ENCODE peak calls at places on chromosomes 2 and 18, in four cellular contexts. One of them, this sample, is unnamed.

GRCh38 chr2:182038579-182038978 is 52.9 kb downstream of the PPP1R1C start:
- DNase-seq in HepG2: no peak
- DNase-seq in K562: no peak
- DNase-seq in GM12878: no peak
- DNase-seq in this sample: no peak

GRCh38 chr18:12657849-12658829 is at the start of gene SPIRE1:
- DNase-seq in HepG2: peak
- DNase-seq in K562: peak
- DNase-seq in GM12878: no peak
- DNase-seq in this sample: peak

GRCh38 chr2:210544191-210544590 is 12.2 kb upstream of the CPS1 start:
- DNase-seq in HepG2: no peak
- DNase-seq in K562: no peak
- DNase-seq in GM12878: no peak
- DNase-seq in this sample: no peak

GRCh38 chr18:7579923-7580542 is 12.9 kb downstream of the PTPRM start:
- DNase-seq in HepG2: no peak
- DNase-seq in K562: no peak
- DNase-seq in GM12878: no peak
- DNase-seq in this sample: no peak

GRCh38 chr2:33498291-33498956 is 22.0 kb downstream of the RASGRP3 start:
- DNase-seq in HepG2: no peak
- DNase-seq in K562: no peak
- DNase-seq in GM12878: no peak
- DNase-seq in this sample: no peak

GRCh38 chr2:98869868-98870267 is 66.2 kb downstream of the CRACDL start:
- DNase-seq in HepG2: no peak
- DNase-seq in K562: no peak
- DNase-seq in GM12878: no peak
- DNase-seq in this sample: no peak

GRCh38 chr2:152405206-152406118 is 70.5 kb downstream of the FMNL2 start:
- DNase-seq in HepG2: peak
- DNase-seq in K562: no peak
- DNase-seq in GM12878: no peak
- DNase-seq in this sample: no peak

GRCh38 chr2:181070119-181070833 is 89.9 kb downstream of the UBE2E3 start:
- DNase-seq in HepG2: no peak
- DNase-seq in K562: peak
- DNase-seq in GM12878: no peak
- DNase-seq in this sample: no peak

GRCh38 chr2:61785583-61785982 is 68.3 kb downstream of the FAM161A start:
- DNase-seq in HepG2: no peak
- DNase-seq in K562: no peak
- DNase-seq in GM12878: no peak
- DNase-seq in this sample: no peak

GRCh38 chr2:176680916-176681315 is 411.7 kb downstream of the MTX2 start:
- DNase-seq in HepG2: no peak
- DNase-seq in K562: no peak
- DNase-seq in GM12878: no peak
- DNase-seq in this sample: no peak

GRCh38 chr2:197838036-197838435 is 33.6 kb downstream of the PLCL1 start:
- DNase-seq in HepG2: no peak
- DNase-seq in K562: no peak
- DNase-seq in GM12878: peak
- DNase-seq in this sample: no peak

GRCh38 chr2:152537252-152537651 is 180.0 kb downstream of the PRPF40A start:
- DNase-seq in HepG2: no peak
- DNase-seq in K562: no peak
- DNase-seq in GM12878: no peak
- DNase-seq in this sample: no peak

GRCh38 chr2:204888222-204888621 is 342.9 kb downstream of the PARD3B start:
- DNase-seq in HepG2: no peak
- DNase-seq in K562: no peak
- DNase-seq in GM12878: no peak
- DNase-seq in this sample: no peak

GRCh38 chr2:212990697-212991096 is 160.7 kb downstream of the IKZF2 start:
- DNase-seq in HepG2: peak
- DNase-seq in K562: no peak
- DNase-seq in GM12878: no peak
- DNase-seq in this sample: no peak

GRCh38 chr2:218032336-218033171 is 29.8 kb upstream of the TNS1 start:
- DNase-seq in HepG2: no peak
- DNase-seq in K562: no peak
- DNase-seq in GM12878: no peak
- DNase-seq in this sample: no peak

GRCh38 chr2:40371525-40372277 is 80.2 kb downstream of the SLC8A1 start:
- DNase-seq in HepG2: no peak
- DNase-seq in K562: no peak
- DNase-seq in GM12878: no peak
- DNase-seq in this sample: no peak

GRCh38 chr2:235996419-235996818 is 171.8 kb downstream of the GBX2 start:
- DNase-seq in HepG2: no peak
- DNase-seq in K562: no peak
- DNase-seq in GM12878: no peak
- DNase-seq in this sample: no peak

GRCh38 chr2:239025951-239026461 is 178.1 kb downstream of the TWIST2 start:
- DNase-seq in HepG2: no peak
- DNase-seq in K562: no peak
- DNase-seq in GM12878: no peak
- DNase-seq in this sample: no peak

GRCh38 chr2:168120730-168121129 is 126.7 kb downstream of the STK39 start:
- DNase-seq in HepG2: no peak
- DNase-seq in K562: no peak
- DNase-seq in GM12878: no peak
- DNase-seq in this sample: no peak

GRCh38 chr2:197890160-197890559 is 85.8 kb downstream of the PLCL1 start:
- DNase-seq in HepG2: no peak
- DNase-seq in K562: no peak
- DNase-seq in GM12878: no peak
- DNase-seq in this sample: no peak

GRCh38 chr2:185633621-185634020 is 105.0 kb upstream of the FSIP2 start:
- DNase-seq in HepG2: no peak
- DNase-seq in K562: no peak
- DNase-seq in GM12878: no peak
- DNase-seq in this sample: no peak

GRCh38 chr2:24175631-24176030 is 778 bp downstream of the FAM228A start:
- DNase-seq in HepG2: no peak
- DNase-seq in K562: no peak
- DNase-seq in GM12878: no peak
- DNase-seq in this sample: no peak

GRCh38 chr2:19301706-19302105 is 56.7 kb downstream of the OSR1 start:
- DNase-seq in HepG2: no peak
- DNase-seq in K562: no peak
- DNase-seq in GM12878: no peak
- DNase-seq in this sample: no peak

GRCh38 chr2:66509326-66509811 is 74.4 kb downstream of the MEIS1 start:
- DNase-seq in HepG2: no peak
- DNase-seq in K562: no peak
- DNase-seq in GM12878: no peak
- DNase-seq in this sample: no peak

GRCh38 chr2:123993728-123994323 is 31.3 kb upstream of the CNTNAP5 start:
- DNase-seq in HepG2: peak
- DNase-seq in K562: peak
- DNase-seq in GM12878: no peak
- DNase-seq in this sample: peak

GRCh38 chr2:191748050-191748449 is 70.1 kb downstream of the NABP1 start:
- DNase-seq in HepG2: no peak
- DNase-seq in K562: no peak
- DNase-seq in GM12878: no peak
- DNase-seq in this sample: no peak

GRCh38 chr18:47882641-47883040 is 47.8 kb downstream of the SMAD2 start:
- DNase-seq in HepG2: no peak
- DNase-seq in K562: no peak
- DNase-seq in GM12878: no peak
- DNase-seq in this sample: no peak

GRCh38 chr2:27663463-27664244 is at the start of the genes SLC4A1AP and SUPT7L:
- DNase-seq in HepG2: peak
- DNase-seq in K562: peak
- DNase-seq in GM12878: peak
- DNase-seq in this sample: peak

GRCh38 chr2:154261473-154262027 is 389.8 kb downstream of the GALNT13 start:
- DNase-seq in HepG2: no peak
- DNase-seq in K562: no peak
- DNase-seq in GM12878: no peak
- DNase-seq in this sample: no peak

GRCh38 chr2:241613018-241613780 is 23.8 kb downstream of the THAP4 start:
- DNase-seq in HepG2: no peak
- DNase-seq in K562: no peak
- DNase-seq in GM12878: no peak
- DNase-seq in this sample: no peak

GRCh38 chr2:32688511-32688910 is 60.7 kb downstream of the TTC27 start:
- DNase-seq in HepG2: no peak
- DNase-seq in K562: no peak
- DNase-seq in GM12878: no peak
- DNase-seq in this sample: no peak

GRCh38 chr18:21490745-21491144 is 109.8 kb downstream of the ESCO1 start:
- DNase-seq in HepG2: no peak
- DNase-seq in K562: no peak
- DNase-seq in GM12878: no peak
- DNase-seq in this sample: no peak

GRCh38 chr2:8573234-8573941 is 108.5 kb upstream of the ID2 start:
- DNase-seq in HepG2: peak
- DNase-seq in K562: no peak
- DNase-seq in GM12878: no peak
- DNase-seq in this sample: peak

GRCh38 chr2:39141346-39142011 is 20.6 kb upstream of the SOS1 start:
- DNase-seq in HepG2: no peak
- DNase-seq in K562: no peak
- DNase-seq in GM12878: no peak
- DNase-seq in this sample: no peak

GRCh38 chr18:64134044-64134757 is 14.7 kb downstream of the LINC00305 start:
- DNase-seq in HepG2: no peak
- DNase-seq in K562: no peak
- DNase-seq in GM12878: no peak
- DNase-seq in this sample: peak
- TF ChIP-seq HDAC2 in HepG2: no peak
- TF ChIP-seq HDAC2 in K562: no peak
- TF ChIP-seq HDAC2 in GM12878: no peak
- TF ChIP-seq HDAC2 in this sample: no peak

GRCh38 chr2:231519975-231520555 is 10.2 kb downstream of the NMUR1 start:
- DNase-seq in HepG2: no peak
- DNase-seq in K562: no peak
- DNase-seq in GM12878: no peak
- DNase-seq in this sample: no peak
- TF ChIP-seq ATF2 in HepG2: no peak
- TF ChIP-seq ATF2 in K562: no peak
- TF ChIP-seq ATF2 in GM12878: no peak
- TF ChIP-seq ATF2 in this sample: no peak

GRCh38 chr2:46875226-46875899 is 40.2 kb downstream of the MCFD2 start:
- DNase-seq in HepG2: no peak
- DNase-seq in K562: no peak
- DNase-seq in GM12878: no peak
- DNase-seq in this sample: no peak

GRCh38 chr2:46872876-46873631 is 42.6 kb downstream of the MCFD2 start:
- DNase-seq in HepG2: no peak
- DNase-seq in K562: no peak
- DNase-seq in GM12878: no peak
- DNase-seq in this sample: no peak

GRCh38 chr2:46873632-46874068 is 42.0 kb downstream of the MCFD2 start:
- DNase-seq in HepG2: peak
- DNase-seq in K562: peak
- DNase-seq in GM12878: no peak
- DNase-seq in this sample: peak

GRCh38 chr2:46871976-46872381 is 43.6 kb downstream of the MCFD2 start:
- DNase-seq in HepG2: no peak
- DNase-seq in K562: no peak
- DNase-seq in GM12878: no peak
- DNase-seq in this sample: no peak

GRCh38 chr2:46874236-46874929 is 41.2 kb downstream of the MCFD2 start:
- DNase-seq in HepG2: no peak
- DNase-seq in K562: no peak
- DNase-seq in GM12878: no peak
- DNase-seq in this sample: no peak
- H3K4me2 ChIP-seq in HepG2: peak
- H3K4me2 ChIP-seq in K562: no peak
- H3K4me2 ChIP-seq in GM12878: no peak
- H3K4me2 ChIP-seq in this sample: no peak

DNA sequence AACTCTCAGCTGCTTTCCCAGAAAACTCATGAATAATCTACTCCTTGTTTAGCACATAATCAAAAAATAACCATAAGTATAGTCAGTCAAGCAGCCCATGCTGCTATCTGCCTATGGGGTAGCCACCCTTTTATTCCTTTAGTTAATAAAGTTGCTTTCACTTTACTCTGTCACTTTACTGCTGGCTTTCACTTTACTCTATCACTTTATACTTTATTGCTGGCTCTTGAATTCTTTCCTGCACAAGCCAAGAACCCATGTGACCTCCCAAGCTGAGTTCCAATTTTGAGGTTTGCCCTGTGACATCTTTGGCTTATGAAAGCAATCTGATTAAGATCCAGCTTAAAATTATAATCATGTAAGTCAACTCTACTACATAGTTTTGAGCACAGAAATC is 288.1 kb downstream of the PDE11A start:
- DNase-seq in HepG2: no peak
- DNase-seq in K562: no peak
- DNase-seq in GM12878: no peak
- DNase-seq in this sample: no peak
- TF ChIP-seq HDAC2 in HepG2: no peak
- TF ChIP-seq HDAC2 in K562: no peak
- TF ChIP-seq HDAC2 in GM12878: no peak
- TF ChIP-seq HDAC2 in this sample: no peak

GRCh38 chr2:7368211-7368610 is 451.0 kb downstream of the RNF144A start:
- DNase-seq in HepG2: no peak
- DNase-seq in K562: no peak
- DNase-seq in GM12878: no peak
- DNase-seq in this sample: no peak

GRCh38 chr2:7357993-7358392 is 440.8 kb downstream of the RNF144A start:
- DNase-seq in HepG2: no peak
- DNase-seq in K562: no peak
- DNase-seq in GM12878: no peak
- DNase-seq in this sample: no peak

GRCh38 chr2:7358865-7359264 is 441.7 kb downstream of the RNF144A start:
- DNase-seq in HepG2: peak
- DNase-seq in K562: no peak
- DNase-seq in GM12878: no peak
- DNase-seq in this sample: no peak

DNA sequence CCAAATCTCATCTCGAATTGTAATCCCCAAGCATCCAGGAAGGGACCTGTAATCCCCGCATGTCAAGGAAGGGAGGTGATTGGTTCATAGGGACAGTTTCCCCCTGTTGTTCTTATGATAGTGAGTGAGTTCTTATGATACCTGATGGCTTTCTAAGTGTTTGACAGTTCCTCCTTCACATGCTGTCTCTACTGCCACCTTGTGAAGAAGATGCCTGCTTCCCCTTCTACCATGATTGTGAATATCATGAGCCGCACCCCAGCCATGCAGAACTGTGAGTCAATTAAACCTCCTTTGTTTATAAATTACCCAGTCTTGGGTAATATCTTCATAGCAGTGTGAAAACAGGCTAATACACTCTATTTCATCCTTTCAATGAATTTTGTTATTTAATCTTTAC is 446.7 kb downstream of the RNF144A start:
- DNase-seq in HepG2: no peak
- DNase-seq in K562: no peak
- DNase-seq in GM12878: no peak
- DNase-seq in this sample: no peak
- TF ChIP-seq ATF2 in HepG2: no peak
- TF ChIP-seq ATF2 in K562: no peak
- TF ChIP-seq ATF2 in GM12878: no peak
- TF ChIP-seq ATF2 in this sample: no peak

GRCh38 chr2:172783091-172783898 is 47.6 kb downstream of the RAPGEF4 start:
- DNase-seq in HepG2: peak
- DNase-seq in K562: no peak
- DNase-seq in GM12878: no peak
- DNase-seq in this sample: no peak
- H3K4me2 ChIP-seq in HepG2: peak
- H3K4me2 ChIP-seq in K562: no peak
- H3K4me2 ChIP-seq in GM12878: no peak
- H3K4me2 ChIP-seq in this sample: no peak